ENCODE peak calls at places on chromosome 1, in six cellular contexts. One of them, this sample, is unnamed. For H3K36me3, the result is how much of the 10 kb centered on the place peaks cover.

GRCh38 chr1:205967555-205968335 is 24.5 kb upstream of the SLC26A9 start:
- DNase-seq in heart left ventricle: no peak
- DNase-seq in neural progenitor cell: no peak
- DNase-seq in body of pancreas: no peak
- DNase-seq in transverse colon: no peak
- DNase-seq in PC-3: peak
- DNase-seq in this sample: no peak

GRCh38 chr1:154182342-154183044 is 9.4 kb downstream of the TPM3 start:
- DNase-seq in heart left ventricle: peak
- DNase-seq in neural progenitor cell: peak
- DNase-seq in body of pancreas: peak
- DNase-seq in transverse colon: peak
- DNase-seq in PC-3: peak
- DNase-seq in this sample: peak

GRCh38 chr1:7669559-7670208 is 101.4 kb upstream of the VAMP3 start:
- DNase-seq in heart left ventricle: no peak
- DNase-seq in neural progenitor cell: peak
- DNase-seq in body of pancreas: peak
- DNase-seq in transverse colon: peak
- DNase-seq in PC-3: peak
- DNase-seq in this sample: peak

GRCh38 chr1:221478050-221478949 is 263.6 kb downstream of the DUSP10 start:
- DNase-seq in heart left ventricle: peak
- DNase-seq in neural progenitor cell: peak
- DNase-seq in body of pancreas: peak
- DNase-seq in transverse colon: peak
- DNase-seq in PC-3: peak
- DNase-seq in this sample: peak

GRCh38 chr1:118381197-118381596 is 196.2 kb upstream of the SPAG17 start:
- DNase-seq in heart left ventricle: no peak
- DNase-seq in neural progenitor cell: no peak
- DNase-seq in body of pancreas: no peak
- DNase-seq in transverse colon: no peak
- DNase-seq in PC-3: no peak
- DNase-seq in this sample: no peak

GRCh38 chr1:164760585-164760968 is 201.6 kb downstream of the PBX1 start:
- DNase-seq in heart left ventricle: no peak
- DNase-seq in neural progenitor cell: no peak
- DNase-seq in body of pancreas: no peak
- DNase-seq in transverse colon: no peak
- DNase-seq in PC-3: no peak
- DNase-seq in this sample: no peak

GRCh38 chr1:2496087-2496622 is 20.1 kb downstream of the PLCH2 start:
- DNase-seq in heart left ventricle: no peak
- DNase-seq in neural progenitor cell: no peak
- DNase-seq in body of pancreas: no peak
- DNase-seq in transverse colon: peak
- DNase-seq in PC-3: no peak
- DNase-seq in this sample: no peak

GRCh38 chr1:154796303-154796892 is 73.7 kb downstream of the KCNN3 start:
- DNase-seq in heart left ventricle: no peak
- DNase-seq in neural progenitor cell: no peak
- DNase-seq in body of pancreas: no peak
- DNase-seq in transverse colon: no peak
- DNase-seq in PC-3: no peak
- DNase-seq in this sample: no peak

GRCh38 chr1:110787328-110788071 is 85.4 kb upstream of the CD53 start:
- DNase-seq in heart left ventricle: no peak
- DNase-seq in neural progenitor cell: no peak
- DNase-seq in body of pancreas: no peak
- DNase-seq in transverse colon: peak
- DNase-seq in PC-3: no peak
- DNase-seq in this sample: no peak

GRCh38 chr1:246267896-246268295 is 239.2 kb downstream of the SMYD3 start:
- DNase-seq in heart left ventricle: no peak
- DNase-seq in neural progenitor cell: peak
- DNase-seq in body of pancreas: no peak
- DNase-seq in transverse colon: no peak
- DNase-seq in PC-3: no peak
- DNase-seq in this sample: peak

GRCh38 chr1:227910506-227910905 is 37.2 kb downstream of the WNT9A start:
- DNase-seq in heart left ventricle: no peak
- DNase-seq in neural progenitor cell: no peak
- DNase-seq in body of pancreas: no peak
- DNase-seq in transverse colon: no peak
- DNase-seq in PC-3: no peak
- DNase-seq in this sample: no peak

GRCh38 chr1:160652924-160653619 is 6.2 kb upstream of the SLAMF1 start:
- DNase-seq in heart left ventricle: no peak
- DNase-seq in neural progenitor cell: no peak
- DNase-seq in body of pancreas: no peak
- DNase-seq in transverse colon: no peak
- DNase-seq in PC-3: no peak
- DNase-seq in this sample: no peak
- TF ChIP-seq CTCF in heart left ventricle: no peak
- TF ChIP-seq CTCF in neural progenitor cell: no peak
- TF ChIP-seq CTCF in body of pancreas: no peak
- TF ChIP-seq CTCF in transverse colon: no peak
- TF ChIP-seq CTCF in PC-3: no peak
- TF ChIP-seq CTCF in this sample: no peak

DNA sequence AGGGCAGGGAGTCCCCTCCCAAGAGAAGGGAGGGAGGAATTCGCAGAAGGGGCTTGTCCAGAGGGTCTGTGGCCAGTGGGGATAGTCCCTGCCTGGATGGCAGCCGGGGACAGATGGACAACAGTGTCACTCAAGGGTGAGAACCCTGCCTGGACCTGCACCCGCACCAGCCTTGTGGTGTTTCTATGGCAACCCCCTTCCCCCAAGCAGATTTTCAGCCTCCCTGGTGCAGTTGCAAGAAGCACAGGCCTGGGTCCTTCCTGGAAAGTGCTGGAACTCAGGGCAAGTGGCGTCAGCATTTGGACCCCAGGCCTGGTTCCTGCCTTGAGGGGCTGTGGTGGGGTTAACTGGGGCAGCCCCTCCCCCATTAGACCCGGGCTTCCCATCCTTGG is 83.8 kb upstream of the ACTL8 start:
- DNase-seq in heart left ventricle: no peak
- DNase-seq in neural progenitor cell: peak
- DNase-seq in body of pancreas: no peak
- DNase-seq in transverse colon: no peak
- DNase-seq in PC-3: no peak
- DNase-seq in this sample: no peak
- H3K36me3 ChIP-seq in heart left ventricle: under half
- H3K36me3 ChIP-seq in neural progenitor cell: under half
- H3K36me3 ChIP-seq in body of pancreas: under half
- H3K36me3 ChIP-seq in transverse colon: under half
- H3K36me3 ChIP-seq in PC-3: under half
- H3K36me3 ChIP-seq in this sample: under half

GRCh38 chr1:224539971-224540370 is 76.1 kb upstream of the CNIH3 start:
- DNase-seq in heart left ventricle: no peak
- DNase-seq in neural progenitor cell: no peak
- DNase-seq in body of pancreas: no peak
- DNase-seq in transverse colon: no peak
- DNase-seq in PC-3: no peak
- DNase-seq in this sample: no peak
- H3K4me3 ChIP-seq in heart left ventricle: no peak
- H3K4me3 ChIP-seq in neural progenitor cell: no peak
- H3K4me3 ChIP-seq in body of pancreas: no peak
- H3K4me3 ChIP-seq in transverse colon: no peak
- H3K4me3 ChIP-seq in PC-3: no peak
- H3K4me3 ChIP-seq in this sample: no peak

GRCh38 chr1:41868241-41868953 is 50.3 kb downstream of the HIVEP3 start:
- DNase-seq in heart left ventricle: no peak
- DNase-seq in neural progenitor cell: no peak
- DNase-seq in body of pancreas: no peak
- DNase-seq in transverse colon: no peak
- DNase-seq in PC-3: peak
- DNase-seq in this sample: no peak
- TF ChIP-seq CTCF in heart left ventricle: no peak
- TF ChIP-seq CTCF in neural progenitor cell: peak
- TF ChIP-seq CTCF in body of pancreas: no peak
- TF ChIP-seq CTCF in transverse colon: no peak
- TF ChIP-seq CTCF in PC-3: peak
- TF ChIP-seq CTCF in this sample: no peak

This sample was measured in Caco-2.